ENCODE peak calls at places on chromosomes 4 and X, in six cellular contexts. R is upper lobe of left lung; S is Right ventricle myocardium inferior; I is ascending aorta; Q is activated CD4-positive, alpha-beta T cell treated with anti-CD3 and anti-CD28 coated beads, Interleukin-2, amount 10 ng/mL, durations not matched to agents 7 days and 5 days; K is fibroblast of the aortic adventitia. P is an unnamed sample.

GRCh38 chrX:71652405-71652804 is 14.9 kb upstream of the LOC101059915 start:
- DNase-seq in R (no peak), S (no peak), I (no peak), Q (peak; percentile 71), K (peak; percentile 66), P (peak; percentile 76)

GRCh38 chr4:39698424-39699009 is 581 bp downstream of the UBE2K start:
- DNase-seq in R (no peak), S (peak; percentile 82), I (no peak), Q (no peak), K (peak; percentile 22), P (peak; percentile 86)

GRCh38 chr4:169158860-169159259 is 111.9 kb downstream of the SH3RF1 start:
- DNase-seq in R (no peak), S (no peak), I (no peak), Q (no peak), K (no peak), P (no peak)

GRCh38 chrX:28625223-28625622 is 38.0 kb downstream of the IL1RAPL1 start:
- DNase-seq in R (no peak), S (peak; percentile 31), I (no peak), Q (no peak), K (no peak), P (peak; percentile 70)

GRCh38 chr4:179666226-179666625 is 2224.0 kb upstream of the AGA start:
- DNase-seq in R (no peak), S (no peak), I (no peak), Q (no peak), K (no peak), P (peak; percentile 64)

GRCh38 chr4:74534936-74535335 is 90.0 kb downstream of the AREG start:
- DNase-seq in R (no peak), S (no peak), I (no peak), Q (no peak), K (peak; percentile 36), P (no peak)

GRCh38 chr4:131248314-131248713 is 1900.8 kb upstream of the PCDH10 start:
- DNase-seq in R (no peak), S (no peak), I (no peak), Q (no peak), K (no peak), P (no peak)

GRCh38 chr4:127634181-127634580 is 1.4 kb downstream of the INTU start:
- DNase-seq in R (no peak), S (no peak), I (no peak), Q (no peak), K (peak; percentile 55), P (no peak)

GRCh38 chrX:340641-341423 is 22.2 kb upstream of the GTPBP6 start:
- DNase-seq in R (peak; percentile 48), S (peak; percentile 34), I (no peak), Q (no peak), K (no peak), P (no peak)

GRCh38 chr4:76420311-76420710 is 630 bp downstream of the CCDC158 start:
- DNase-seq in R (no peak), S (no peak), I (no peak), Q (no peak), K (no peak), P (no peak)

GRCh38 chr4:170374770-170375169 is 285.0 kb upstream of the AADAT start:
- DNase-seq in R (no peak), S (no peak), I (no peak), Q (peak; percentile 7), K (no peak), P (peak; percentile 81)

GRCh38 chrX:136711147-136711546 is 63.2 kb downstream of the CD40LG start:
- DNase-seq in R (no peak), S (no peak), I (no peak), Q (peak; percentile 23), K (peak; percentile 49), P (peak; percentile 67)

GRCh38 chrX:14922437-14922836 is 49.2 kb downstream of the MOSPD2 start:
- DNase-seq in R (no peak), S (no peak), I (no peak), Q (no peak), K (peak; percentile 79), P (no peak)

GRCh38 chrX:101395789-101396188 is 5.0 kb downstream of the RPL36A start:
- DNase-seq in R (no peak), S (no peak), I (no peak), Q (no peak), K (no peak), P (no peak)

GRCh38 chr4:37639551-37640293 is 46.5 kb downstream of the RELL1 start:
- DNase-seq in R (no peak), S (no peak), I (no peak), Q (no peak), K (peak; percentile 48), P (no peak)

GRCh38 chr4:54842226-54843055 is 184.7 kb downstream of the KIT start:
- DNase-seq in R (no peak), S (no peak), I (no peak), Q (no peak), K (no peak), P (no peak)

GRCh38 chr4:47623916-47624554 is 139.0 kb downstream of the ATP10D start:
- DNase-seq in R (no peak), S (no peak), I (no peak), Q (no peak), K (peak; percentile 39), P (no peak)

GRCh38 chr4:74793757-74794340 is 474 bp downstream of the BTC start:
- DNase-seq in R (peak; percentile 91), S (peak; percentile 60), I (no peak), Q (no peak), K (peak; percentile 11), P (peak; percentile 93)

GRCh38 chr4:25030283-25031076 is at the start of gene LGI2:
- DNase-seq in R (peak; percentile 89), S (peak; percentile 73), I (peak; percentile 11), Q (no peak), K (no peak), P (peak; percentile 81)

GRCh38 chrX:64570204-64570603 is 175.0 kb upstream of the MTMR8 start:
- DNase-seq in R (no peak), S (no peak), I (no peak), Q (no peak), K (no peak), P (peak; percentile 49)

GRCh38 chrX:19814240-19814639 is 73.2 kb downstream of the SH3KBP1 start:
- DNase-seq in R (no peak), S (no peak), I (no peak), Q (no peak), K (no peak), P (peak; percentile 72)

GRCh38 chr4:137635596-137635995 is 103.3 kb upstream of the PCDH18 start:
- DNase-seq in R (no peak), S (no peak), I (no peak), Q (no peak), K (peak; percentile 22), P (no peak)

GRCh38 chrX:25010784-25011588 is 4.8 kb downstream of the ARX start:
- DNase-seq in R (no peak), S (no peak), I (no peak), Q (no peak), K (no peak), P (no peak)

GRCh38 chr4:186669159-186669720 is 54.4 kb downstream of the FAT1 start:
- DNase-seq in R (peak; percentile 38), S (no peak), I (no peak), Q (no peak), K (peak; percentile 85), P (peak; percentile 79)

GRCh38 chrX:98480606-98481005 is 1596.9 kb downstream of the RPA4 start:
- DNase-seq in R (no peak), S (no peak), I (no peak), Q (no peak), K (no peak), P (no peak)

GRCh38 chr4:15314974-15315373 is 112.9 kb upstream of the C1QTNF7 start:
- DNase-seq in R (no peak), S (no peak), I (no peak), Q (no peak), K (no peak), P (no peak)

GRCh38 chrX:74514384-74514783 is 93.1 kb downstream of the SLC16A2 start:
- DNase-seq in R (no peak), S (no peak), I (no peak), Q (no peak), K (no peak), P (peak; percentile 70)

GRCh38 chrX:16464369-16464768 is 185.6 kb upstream of the S100G start:
- DNase-seq in R (no peak), S (no peak), I (no peak), Q (no peak), K (no peak), P (no peak)

GRCh38 chr4:7381221-7381889 is 53.4 kb downstream of the PSAPL1 start:
- DNase-seq in R (no peak), S (peak; percentile 52), I (no peak), Q (no peak), K (no peak), P (peak; percentile 44)

GRCh38 chrX:13220916-13221315 is 98.9 kb downstream of the ATXN3L start:
- DNase-seq in R (no peak), S (no peak), I (no peak), Q (no peak), K (peak; percentile 27), P (no peak)

GRCh38 chr4:57342406-57342805 is 232.2 kb upstream of the IGFBP7 start:
- DNase-seq in R (no peak), S (no peak), I (no peak), Q (no peak), K (peak; percentile 27), P (no peak)

GRCh38 chr4:76950846-76951321 is 1.3 kb downstream of the SEPTIN11 start:
- DNase-seq in R (no peak), S (peak; percentile 57), I (no peak), Q (no peak), K (peak; percentile 57), P (no peak)

GRCh38 chr4:113539408-113539807 is 222.1 kb downstream of the CAMK2D start:
- DNase-seq in R (no peak), S (no peak), I (no peak), Q (no peak), K (peak; percentile 68), P (no peak)

GRCh38 chr4:11542952-11543351 is 114.3 kb upstream of the HS3ST1 start:
- DNase-seq in R (no peak), S (no peak), I (no peak), Q (no peak), K (no peak), P (no peak)

GRCh38 chr4:86834901-86835300 is 14.3 kb downstream of the SLC10A6 start:
- DNase-seq in R (no peak), S (no peak), I (no peak), Q (no peak), K (peak; percentile 22), P (no peak)